ENCODE peak calls at places on chromosomes 2 and 18, in five cellular contexts. M, I, H, P and J are unnamed samples.

GRCh38 chr18:9435041-9435440 is 40.3 kb upstream of the RALBP1 start:
- DNase-seq in M (no peak), I (no peak), H (no peak), P (no peak), J (no peak)

GRCh38 chr2:160934263-160934662 is 226.0 kb upstream of the TANK start:
- DNase-seq in M (no peak), I (no peak), H (peak; percentile 19), P (no peak), J (no peak)

GRCh38 chr2:120844098-120844738 is 108.5 kb downstream of the GLI2 start:
- DNase-seq in M (no peak), I (no peak), H (no peak), P (no peak), J (no peak)

GRCh38 chr18:63897072-63897471 is 9.6 kb downstream of the SERPINB2 start:
- DNase-seq in M (no peak), I (no peak), H (no peak), P (no peak), J (no peak)

GRCh38 chr2:190343500-190344274 is at the start of gene INPP1:
- DNase-seq in M (peak; percentile 86), I (peak; percentile 82), H (peak; percentile 65), P (peak; percentile 46), J (peak; percentile 89)

GRCh38 chr2:98556634-98557033 is 51.7 kb downstream of the COA5 start:
- DNase-seq in M (no peak), I (no peak), H (no peak), P (no peak), J (no peak)

GRCh38 chr18:2274613-2275012 is 296.7 kb downstream of the METTL4 start:
- DNase-seq in M (no peak), I (no peak), H (no peak), P (no peak), J (no peak)

GRCh38 chr2:69213832-69214231 is 173.2 kb downstream of the GFPT1 start:
- DNase-seq in M (no peak), I (no peak), H (no peak), P (no peak), J (no peak)

GRCh38 chr2:83233284-83233683 is 1225.8 kb downstream of the SUCLG1 start:
- DNase-seq in M (no peak), I (no peak), H (no peak), P (peak; percentile 6), J (no peak)

GRCh38 chr2:204585930-204586329 is 40.7 kb downstream of the PARD3B start:
- DNase-seq in M (no peak), I (no peak), H (no peak), P (no peak), J (no peak)

GRCh38 chr2:126664234-126664633 is 8.3 kb downstream of the GYPC start:
- DNase-seq in M (no peak), I (no peak), H (no peak), P (no peak), J (no peak)

GRCh38 chr2:200302940-200303727 is 3.4 kb upstream of the SPATS2L start:
- DNase-seq in M (no peak), I (no peak), H (peak; percentile 88), P (peak; percentile 97), J (no peak)

GRCh38 chr2:148756292-148756975 is 111.9 kb downstream of the EPC2 start:
- DNase-seq in M (no peak), I (no peak), H (peak; percentile 92), P (peak; percentile 86), J (no peak)

GRCh38 chr2:178194600-178195389 is 483 bp downstream of the OSBPL6 start:
- DNase-seq in M (peak; percentile 44), I (peak; percentile 49), H (peak; percentile 55), P (peak; percentile 58), J (peak; percentile 70)
- TF ChIP-seq CTCF in M (no peak), I (no peak), H (no peak), P (no peak), J (peak; percentile 1)

GRCh38 chr2:33197198-33197938 is 250.6 kb downstream of the LTBP1 start:
- DNase-seq in M (no peak), I (no peak), H (no peak), P (no peak), J (no peak)
- H3K36me3 ChIP-seq in M (peaks cover 22% of the 10 kb centered on the region), I (no peaks in the 10 kb centered on the region), H (peaks cover 20% of the 10 kb centered on the region), P (no peaks in the 10 kb centered on the region), J (no peaks in the 10 kb centered on the region)

GRCh38 chr18:32770651-32771168 is 2.1 kb downstream of the KLHL14 start:
- DNase-seq in M (no peak), I (no peak), H (no peak), P (no peak), J (no peak)
- H3K4me3 ChIP-seq in M (peak overlapping the region; percentile 53), I (peak overlapping the region; percentile 47), H (no peak overlapping the region), P (no peak overlapping the region), J (peak overlapping the region; percentile 41)

DNA sequence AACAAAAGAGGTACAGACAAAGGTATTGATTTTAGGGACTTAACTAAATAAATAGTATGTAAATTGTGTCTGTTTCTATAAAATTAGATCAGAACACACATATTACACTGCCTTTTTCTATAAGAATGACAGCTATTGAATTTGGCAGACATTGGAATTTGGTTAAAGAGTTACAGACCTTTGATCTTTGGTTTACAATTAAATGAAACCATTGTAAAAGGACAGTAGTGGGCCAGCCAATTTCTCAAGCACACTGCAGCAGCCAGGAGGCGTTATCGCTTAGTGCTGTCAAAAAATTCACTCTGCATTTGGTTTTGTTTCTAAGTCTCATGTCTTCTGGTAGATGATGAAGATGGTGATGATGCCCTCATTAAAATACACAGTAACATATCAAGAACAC is 175.9 kb downstream of the NR4A2 start:
- DNase-seq in M (no peak), I (no peak), H (no peak), P (no peak), J (no peak)
- TF ChIP-seq CTCF in M (peak; percentile 23), I (no peak), H (no peak), P (peak; percentile 47), J (peak; percentile 19)